ENCODE peak calls at places on chromosome 13, in eight cellular contexts. Y is transverse colon, R is uterus, J is heart right ventricle, T is bronchial epithelial cell, H is neuronal stem cell, L is tibial artery, D is cardiac fibroblast. C is an unnamed sample.

GRCh38 chr13:98998831-98999634 is 21.2 kb upstream of the DOCK9 start:
- DNase-seq in J (no peak), T (no peak), H (no peak), Y (no peak), L (no peak), D (peak; percentile 53), R (peak; percentile 29), C (no peak)

GRCh38 chr13:57627663-57628062 is 3.9 kb upstream of the PCDH17 start:
- DNase-seq in J (no peak), H (no peak), Y (no peak), R (no peak), T (peak; percentile 39), D (peak; percentile 53), L (no peak), C (no peak)

GRCh38 chr13:84658881-84659661 is 776.8 kb upstream of the SLITRK1 start:
- DNase-seq in R (no peak), H (no peak), Y (no peak), L (no peak), J (no peak), D (no peak), T (peak; percentile 23), C (no peak)

GRCh38 chr13:39506559-39507390 is 96.2 kb downstream of the LHFPL6 start:
- DNase-seq in L (no peak), H (no peak), R (no peak), T (peak; percentile 99), D (peak; percentile 47), Y (no peak), J (no peak), C (peak; percentile 85)

GRCh38 chr13:42495751-42496150 is 78.2 kb upstream of the TNFSF11 start:
- DNase-seq in D (no peak), L (no peak), R (no peak), J (no peak), H (no peak), Y (no peak), T (no peak), C (no peak)

GRCh38 chr13:108226184-108226583 is 8.0 kb downstream of the ABHD13 start:
- DNase-seq in L (no peak), J (no peak), R (no peak), D (no peak), Y (no peak), H (no peak), T (peak; percentile 8), C (no peak)

GRCh38 chr13:32905864-32906180 is 110.4 kb upstream of the KL start:
- DNase-seq in Y (peak; percentile 10), T (no peak), D (no peak), H (no peak), R (peak; percentile 54), L (peak; percentile 24), J (peak; percentile 49), C (no peak)

GRCh38 chr13:44989941-44990340 is 603 bp downstream of the GPALPP1 start:
- DNase-seq in R (no peak), Y (no peak), T (peak; percentile 2), H (no peak), L (no peak), J (no peak), D (no peak), C (no peak)

GRCh38 chr13:107832521-107833095 is 382.7 kb downstream of the LIG4 start:
- DNase-seq in L (no peak), T (no peak), J (no peak), Y (no peak), H (no peak), D (no peak), R (no peak), C (no peak)

GRCh38 chr13:112603641-112604220 is 15.8 kb upstream of the TUBGCP3 start:
- DNase-seq in T (no peak), J (no peak), Y (no peak), D (peak; percentile 42), L (no peak), R (no peak), H (no peak), C (no peak)

GRCh38 chr13:24306632-24307031 is 2.7 kb upstream of the C1QTNF9 start:
- DNase-seq in D (peak; percentile 35), H (no peak), Y (no peak), T (peak; percentile 17), R (no peak), J (no peak), L (no peak), C (no peak)

GRCh38 chr13:38821753-38822551 is 135.1 kb downstream of the FREM2 start:
- DNase-seq in T (peak; percentile 69), R (no peak), H (no peak), L (no peak), D (no peak), Y (no peak), J (no peak), C (no peak)

GRCh38 chr13:28220166-28220565 is 81.8 kb downstream of the PAN3 start:
- DNase-seq in J (no peak), Y (no peak), R (no peak), T (peak; percentile 8), L (no peak), H (no peak), D (peak; percentile 56), C (no peak)

GRCh38 chr13:39527961-39528720 is 74.9 kb downstream of the LHFPL6 start:
- DNase-seq in Y (no peak), R (peak; percentile 33), D (peak; percentile 96), J (no peak), H (no peak), T (peak; percentile 87), L (peak; percentile 38), C (peak; percentile 75)

GRCh38 chr13:112079696-112080095 is 12.7 kb downstream of the SOX1 start:
- DNase-seq in H (no peak), Y (no peak), J (no peak), R (no peak), L (no peak), D (peak; percentile 24), T (peak; percentile 1), C (no peak)

GRCh38 chr13:109145631-109146030 is 516.2 kb downstream of the MYO16 start:
- DNase-seq in L (no peak), J (peak; percentile 42), R (no peak), Y (peak; percentile 30), T (peak; percentile 71), H (peak; percentile 24), D (peak; percentile 89), C (no peak)

GRCh38 chr13:39538826-39539555 is 64.0 kb downstream of the LHFPL6 start:
- DNase-seq in J (no peak), Y (no peak), D (peak; percentile 70), R (no peak), H (no peak), T (no peak), L (no peak), C (no peak)

GRCh38 chr13:40438999-40439797 is 227.2 kb downstream of the FOXO1 start:
- DNase-seq in Y (no peak), T (no peak), L (peak; percentile 21), D (peak; percentile 71), J (peak; percentile 23), H (no peak), R (no peak), C (no peak)

GRCh38 chr13:53405616-53406015 is 377.0 kb downstream of the OLFM4 start:
- DNase-seq in J (no peak), H (peak; percentile 30), Y (no peak), T (no peak), R (no peak), D (no peak), L (no peak), C (no peak)

GRCh38 chr13:112457485-112457884 is 81.3 kb downstream of the SPACA7 start:
- DNase-seq in R (no peak), D (no peak), Y (no peak), L (no peak), J (no peak), T (no peak), H (no peak), C (no peak)

GRCh38 chr13:20772401-20773131 is 1.2 kb downstream of the EEF1AKMT1 start:
- DNase-seq in R (no peak), D (no peak), T (no peak), H (no peak), L (no peak), Y (no peak), J (no peak), C (no peak)
- H3K4me3 ChIP-seq in R (peak overlapping the region; percentile 49), D (peak overlapping the region; percentile 66), T (peak overlapping the region; percentile 67), H (peak overlapping the region; percentile 67), L (peak overlapping the region; percentile 70), Y (peak overlapping the region; percentile 65), J (peak overlapping the region; percentile 71), C (peak overlapping the region; percentile 49)

GRCh38 chr13:67651908-67652307 is 421.8 kb upstream of the PCDH9 start:
- DNase-seq in L (no peak), T (no peak), R (no peak), Y (no peak), J (no peak), D (no peak), H (no peak), C (no peak)
- H3K4me3 ChIP-seq in L (no peak overlapping the region), T (no peak overlapping the region), R (no peak overlapping the region), Y (no peak overlapping the region), J (no peak overlapping the region), D (no peak overlapping the region), H (no peak overlapping the region), C (no peak overlapping the region)

GRCh38 chr13:91347996-91348905 is 764 bp downstream of the MIR17HG start:
- DNase-seq in Y (peak; percentile 56), J (peak; percentile 32), H (peak; percentile 18), D (peak; percentile 22), L (no peak), T (no peak), R (peak; percentile 43), C (no peak)

GRCh38 chr13:91351123-91351522 is 3.6 kb downstream of the MIR17HG start:
- DNase-seq in R (no peak), T (no peak), L (no peak), Y (no peak), D (no peak), J (no peak), H (no peak), C (no peak)

GRCh38 chr13:91348906-91349435 is 1.5 kb downstream of the MIR17HG start:
- DNase-seq in D (peak; percentile 89), R (peak; percentile 92), T (peak; percentile 70), J (peak; percentile 93), L (peak; percentile 94), H (peak; percentile 89), Y (peak; percentile 94), C (peak; percentile 76)

GRCh38 chr13:91351980-91352379 is 4.5 kb downstream of the MIR17HG start:
- DNase-seq in R (no peak), L (no peak), T (no peak), J (no peak), Y (no peak), D (no peak), H (no peak), C (no peak)

GRCh38 chr13:91349992-91350911 is 2.8 kb downstream of the MIR17HG start:
- DNase-seq in D (no peak), L (no peak), J (no peak), H (no peak), R (no peak), Y (no peak), T (no peak), C (no peak)
- H3K4me3 ChIP-seq in D (peak overlapping the region; percentile 69), L (no peak overlapping the region), J (no peak overlapping the region), H (peak overlapping the region; percentile 88), R (no peak overlapping the region), Y (no peak overlapping the region), T (peak overlapping the region; percentile 46), C (peak overlapping the region; percentile 83)

DNA sequence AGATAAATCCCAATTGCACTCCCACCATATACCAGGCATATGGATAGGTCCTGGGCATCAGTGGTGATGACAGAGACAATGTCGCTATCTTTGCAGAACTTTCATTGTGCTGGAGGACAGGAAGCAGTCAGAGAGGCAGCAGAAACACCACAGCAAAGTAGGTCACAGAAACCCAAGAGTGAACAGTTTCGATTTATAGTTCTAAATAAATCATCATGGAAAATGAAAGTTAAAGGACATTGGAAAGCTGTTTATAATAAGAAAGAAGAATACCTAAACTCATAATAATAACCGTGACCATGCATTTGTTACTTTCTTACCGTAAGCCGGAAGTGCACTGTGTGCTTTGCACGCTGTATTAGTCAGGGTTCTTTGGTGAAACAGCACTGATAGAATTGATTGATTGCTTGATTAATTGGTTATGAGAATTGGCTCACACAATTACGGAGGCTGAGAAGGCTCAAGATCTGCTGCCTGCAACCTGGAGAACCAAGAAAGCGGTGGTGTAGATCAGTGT is 38.9 kb downstream of the ALOX5AP start:
- DNase-seq in T (no peak), Y (no peak), D (no peak), H (no peak), L (no peak), J (no peak), R (no peak), C (no peak)
- H3K4me3 ChIP-seq in T (no peak overlapping the region), Y (no peak overlapping the region), D (no peak overlapping the region), H (no peak overlapping the region), L (no peak overlapping the region), J (no peak overlapping the region), R (no peak overlapping the region), C (no peak overlapping the region)

C was measured in RWPE2.